ENCODE peak calls at places on chromosome 16, in four cellular contexts. H is K562, C is GM12878, W is HepG2. M is an unnamed sample.

GRCh38 chr16:27177031-27177774 is 26.1 kb upstream of the KDM8 start:
- DNase-seq in W (no peak), C (no peak), H (no peak), M (no peak)

GRCh38 chr16:4021070-4021779 is 95.0 kb downstream of the ADCY9 start:
- DNase-seq in H (no peak), C (no peak), W (peak; percentile 79), M (no peak)

GRCh38 chr16:15509051-15509592 is 74.7 kb downstream of the BMERB1 start:
- DNase-seq in W (no peak), C (no peak), H (peak; percentile 30), M (no peak)

GRCh38 chr16:48279199-48279598 is 31.9 kb upstream of the ABCC11 start:
- DNase-seq in H (no peak), C (no peak), W (no peak), M (peak; percentile 6)

GRCh38 chr16:19410435-19411153 is 7.1 kb upstream of the TMC5 start:
- DNase-seq in C (no peak), W (no peak), H (no peak), M (peak; percentile 62)

GRCh38 chr16:12061336-12062055 is 85.0 kb downstream of the SNX29 start:
- DNase-seq in C (no peak), H (no peak), W (no peak), M (no peak)

GRCh38 chr16:28910046-28911031 is 14.7 kb downstream of the RABEP2 start:
- DNase-seq in H (peak; percentile 16), W (no peak), C (no peak), M (no peak)

GRCh38 chr16:87580855-87581261 is 21.4 kb upstream of the JPH3 start:
- DNase-seq in C (no peak), H (peak; percentile 61), W (no peak), M (peak; percentile 30)

GRCh38 chr16:55282441-55282840 is 41.6 kb upstream of the IRX6 start:
- DNase-seq in W (no peak), C (no peak), H (no peak), M (no peak)

GRCh38 chr16:75760018-75760519 is 33.8 kb upstream of the CPHXL start:
- DNase-seq in H (no peak), C (no peak), W (no peak), M (no peak)

GRCh38 chr16:19745286-19746018 is 27.4 kb downstream of the IQCK start:
- DNase-seq in H (no peak), C (no peak), W (no peak), M (no peak)

GRCh38 chr16:3266873-3267537 is 10.6 kb upstream of the MEFV start:
- DNase-seq in H (no peak), C (no peak), W (peak; percentile 58), M (peak; percentile 51)

GRCh38 chr16:51839697-51840462 is 688.8 kb upstream of the SALL1 start:
- DNase-seq in W (peak; percentile 15), C (no peak), H (no peak), M (no peak)

GRCh38 chr16:47966325-47966724 is 189.5 kb downstream of the ABCC12 start:
- DNase-seq in W (no peak), H (no peak), C (no peak), M (no peak)

GRCh38 chr16:49641250-49641649 is 214.7 kb downstream of the ZNF423 start:
- DNase-seq in C (peak; percentile 5), W (no peak), H (no peak), M (no peak)

GRCh38 chr16:68235105-68235881 is 634 bp downstream of the ESRP2 start:
- DNase-seq in W (peak; percentile 57), C (no peak), H (no peak), M (no peak)

GRCh38 chr16:57884655-57885133 is 82.4 kb upstream of the KIFC3 start:
- DNase-seq in H (no peak), W (no peak), C (no peak), M (no peak)

GRCh38 chr16:57882206-57882605 is 79.9 kb upstream of the KIFC3 start:
- DNase-seq in W (no peak), H (no peak), C (no peak), M (no peak)

GRCh38 chr16:57883953-57884654 is 81.8 kb upstream of the KIFC3 start:
- DNase-seq in C (no peak), W (no peak), H (no peak), M (no peak)

GRCh38 chr16:57883480-57883879 is 81.2 kb upstream of the KIFC3 start:
- DNase-seq in C (no peak), W (no peak), H (no peak), M (no peak)

GRCh38 chr16:57882797-57883196 is 80.5 kb upstream of the KIFC3 start:
- DNase-seq in H (no peak), C (no peak), W (no peak), M (no peak)
- TF ChIP-seq TARDBP in H (no peak), C (no peak), W (no peak), M (no peak)

GRCh38 chr16:85346404-85347212 is 234.3 kb upstream of the CIBAR2 start:
- DNase-seq in W (no peak), C (no peak), H (no peak), M (no peak)

GRCh38 chr16:85345129-85345639 is 232.9 kb upstream of the CIBAR2 start:
- DNase-seq in H (no peak), W (no peak), C (no peak), M (no peak)

GRCh38 chr16:85348065-85348840 is 236.0 kb upstream of the CIBAR2 start:
- DNase-seq in C (no peak), H (no peak), W (no peak), M (no peak)

GRCh38 chr16:85348921-85349334 is 236.7 kb upstream of the CIBAR2 start:
- DNase-seq in W (no peak), H (no peak), C (no peak), M (no peak)

DNA sequence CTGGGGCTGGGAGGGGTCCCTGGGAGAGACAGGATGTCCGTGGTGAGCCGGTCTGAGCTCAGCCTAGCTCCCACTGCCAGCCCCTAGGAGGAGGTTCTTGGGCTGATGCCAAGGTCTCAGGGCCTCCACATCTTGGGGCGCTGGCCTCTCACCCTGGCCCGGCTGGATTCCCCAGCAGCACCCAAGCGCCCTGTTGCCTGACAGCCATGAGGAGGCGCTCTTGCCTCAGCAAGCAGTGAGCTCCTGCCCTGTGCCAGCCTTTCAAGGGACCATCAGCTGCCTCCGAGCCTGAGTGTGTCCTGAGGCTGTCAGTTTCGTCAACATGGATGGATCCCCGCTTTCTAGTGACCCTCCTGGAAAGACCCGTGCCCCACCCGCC is 234.9 kb upstream of the CIBAR2 start:
- DNase-seq in H (peak; percentile 82), W (peak; percentile 23), C (no peak), M (peak; percentile 53)
- TF ChIP-seq TARDBP in H (no peak), W (no peak), C (no peak), M (no peak)

GRCh38 chr16:77288222-77288621 is 89.0 kb downstream of the SYCE1L start:
- DNase-seq in C (no peak), W (no peak), H (no peak), M (no peak)
- TF ChIP-seq TARDBP in C (no peak), W (no peak), H (no peak), M (no peak)

GRCh38 chr16:23796941-23797340 is 38.8 kb upstream of the PRKCB start:
- DNase-seq in W (no peak), H (no peak), C (no peak), M (no peak)
- TF ChIP-seq TARDBP in W (no peak), H (no peak), C (no peak), M (no peak)

DNA sequence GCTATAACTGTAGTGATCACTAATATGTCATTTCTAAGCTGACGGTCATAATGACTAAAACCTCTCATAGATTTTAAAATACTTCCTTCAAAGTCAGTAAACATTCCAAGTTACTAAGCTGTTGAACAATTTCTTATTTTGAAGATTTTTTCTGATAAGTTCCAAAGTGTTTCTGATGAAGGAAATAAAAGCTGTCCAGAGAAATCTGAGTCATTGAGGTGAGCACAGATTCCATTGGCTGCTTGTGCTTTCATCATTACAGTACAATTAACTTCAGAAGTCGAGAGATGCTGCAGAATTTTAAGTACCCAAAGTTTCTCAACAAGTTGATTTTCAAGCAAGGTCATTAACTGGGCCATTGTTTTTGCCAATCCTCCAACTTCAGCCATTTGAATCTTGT is 23.9 kb downstream of the NLRC5 start:
- DNase-seq in W (no peak), H (no peak), C (no peak), M (no peak)
- TF ChIP-seq TARDBP in W (no peak), H (no peak), C (no peak), M (no peak)

DNA sequence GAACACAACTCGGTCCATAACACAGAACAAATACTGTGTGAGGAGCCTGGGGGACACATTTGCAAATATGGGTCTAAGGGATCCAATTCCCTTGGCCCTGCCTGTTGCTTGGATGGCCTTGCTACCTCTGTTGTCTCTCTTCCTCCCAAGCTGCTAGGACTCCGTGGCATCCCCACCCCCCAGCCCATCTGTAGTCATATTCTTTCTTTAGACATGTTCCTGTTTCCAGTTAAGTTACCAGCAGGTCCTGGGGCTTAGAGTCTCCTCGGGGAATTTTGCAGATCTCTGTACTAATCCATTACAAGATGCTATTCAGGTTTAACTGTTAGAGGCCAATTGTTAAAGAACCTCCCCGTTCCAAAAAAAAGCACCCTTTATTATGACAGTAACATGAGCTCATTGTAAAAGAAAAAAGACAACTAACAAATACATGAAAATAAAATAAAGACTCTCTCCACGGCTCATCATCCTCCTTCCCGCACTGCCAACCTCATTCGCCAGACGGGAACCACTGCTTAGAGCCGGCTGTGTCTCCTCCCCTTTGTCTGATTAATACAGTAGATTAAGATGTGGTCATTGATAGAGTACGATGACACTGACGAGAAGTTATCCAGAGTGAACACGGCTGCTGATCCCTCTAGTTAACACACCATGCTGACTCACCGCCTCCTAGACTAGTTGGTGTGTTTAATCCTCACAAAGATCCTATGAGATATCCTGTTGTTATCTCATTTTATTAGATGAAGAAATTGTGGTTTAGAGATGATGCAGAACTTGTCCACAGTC is 22.2 kb downstream of the HS3ST4 start:
- DNase-seq in C (no peak), W (no peak), H (no peak), M (no peak)
- TF ChIP-seq TARDBP in C (no peak), W (no peak), H (no peak), M (no peak)

DNA sequence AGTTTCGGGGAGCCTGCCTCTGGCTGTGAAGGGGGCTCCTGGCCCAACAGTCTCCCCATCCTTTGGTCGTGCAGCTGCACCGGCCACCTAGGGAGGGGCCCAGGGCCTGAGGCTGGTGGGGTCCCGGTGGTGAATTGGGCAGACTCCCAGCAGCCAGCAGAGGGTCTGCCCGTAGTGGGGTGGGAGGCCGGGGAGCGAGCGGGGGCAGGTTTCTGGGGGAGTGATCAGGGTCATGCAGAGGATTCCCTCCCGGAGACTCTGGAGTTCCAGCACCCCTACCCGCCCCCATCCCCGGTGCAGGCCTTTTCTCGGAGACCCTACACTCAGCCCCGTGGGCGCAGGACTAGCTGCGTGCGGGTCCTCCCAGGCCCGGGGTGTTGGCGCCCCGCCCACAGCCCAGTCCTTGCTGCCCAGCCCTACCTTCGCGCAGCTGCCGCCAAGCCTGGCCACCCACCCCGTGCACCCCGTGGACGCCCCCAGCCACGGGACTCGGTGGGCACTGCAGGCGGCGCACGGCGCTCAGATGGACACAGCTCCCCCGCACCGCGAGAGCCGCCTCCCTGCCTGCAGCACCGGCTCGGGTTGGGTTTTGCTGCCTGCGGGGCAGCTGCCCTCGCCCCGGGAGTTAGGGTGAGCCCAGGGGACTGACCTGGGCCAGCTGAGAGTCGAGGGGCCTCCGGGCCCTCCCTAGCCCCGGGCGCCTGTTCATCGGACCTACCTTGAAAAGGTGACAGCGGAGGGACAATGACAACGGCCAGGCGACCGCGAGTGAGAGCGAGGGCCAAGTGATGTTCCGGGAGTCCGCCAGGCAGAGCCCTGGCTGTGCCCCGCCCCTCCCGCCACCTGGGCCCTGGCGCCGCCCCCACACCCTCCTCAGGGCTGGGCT is at the start of gene GNG13:
- DNase-seq in H (peak; percentile 77), C (no peak), W (no peak), M (no peak)
- TF ChIP-seq TARDBP in H (no peak), C (no peak), W (no peak), M (no peak)